ENCODE peak calls at places on chromosomes 1 and 21, in seven cellular contexts. One of them, this sample, is unnamed.

GRCh38 chr1:63967901-63968300 is 194.1 kb downstream of the ROR1 start:
- DNase-seq in body of pancreas: no peak
- DNase-seq in heart left ventricle: no peak
- DNase-seq in breast epithelium: no peak
- DNase-seq in sigmoid colon: no peak
- DNase-seq in testis: no peak
- DNase-seq in adrenal gland: no peak
- DNase-seq in this sample: no peak

GRCh38 chr21:44919111-44919912 is 1.4 kb downstream of the ITGB2 start:
- DNase-seq in breast epithelium: no peak
- DNase-seq in sigmoid colon: no peak
- DNase-seq in adrenal gland: no peak
- DNase-seq in testis: no peak
- DNase-seq in body of pancreas: no peak
- DNase-seq in heart left ventricle: peak
- DNase-seq in this sample: no peak

GRCh38 chr1:167790117-167790516 is 68.3 kb downstream of the MPZL1 start:
- DNase-seq in heart left ventricle: no peak
- DNase-seq in testis: no peak
- DNase-seq in adrenal gland: no peak
- DNase-seq in breast epithelium: peak
- DNase-seq in sigmoid colon: no peak
- DNase-seq in body of pancreas: no peak
- DNase-seq in this sample: peak

GRCh38 chr1:167658574-167659328 is 28.7 kb downstream of the RCSD1 start:
- DNase-seq in adrenal gland: no peak
- DNase-seq in body of pancreas: no peak
- DNase-seq in heart left ventricle: no peak
- DNase-seq in sigmoid colon: no peak
- DNase-seq in breast epithelium: no peak
- DNase-seq in testis: no peak
- DNase-seq in this sample: no peak

GRCh38 chr21:16535100-16535418 is 805.3 kb downstream of the USP25 start:
- DNase-seq in adrenal gland: peak
- DNase-seq in testis: peak
- DNase-seq in sigmoid colon: peak
- DNase-seq in body of pancreas: peak
- DNase-seq in breast epithelium: peak
- DNase-seq in heart left ventricle: peak
- DNase-seq in this sample: peak

GRCh38 chr1:17201201-17202021 is 3.5 kb upstream of the PADI1 start:
- DNase-seq in sigmoid colon: peak
- DNase-seq in heart left ventricle: no peak
- DNase-seq in adrenal gland: no peak
- DNase-seq in breast epithelium: no peak
- DNase-seq in body of pancreas: no peak
- DNase-seq in testis: no peak
- DNase-seq in this sample: no peak

GRCh38 chr1:30286241-30286983 is 437.0 kb downstream of the MATN1 start:
- DNase-seq in heart left ventricle: no peak
- DNase-seq in testis: no peak
- DNase-seq in adrenal gland: no peak
- DNase-seq in sigmoid colon: no peak
- DNase-seq in body of pancreas: no peak
- DNase-seq in breast epithelium: no peak
- DNase-seq in this sample: no peak

GRCh38 chr1:30399026-30399425 is 324.4 kb downstream of the MATN1 start:
- DNase-seq in body of pancreas: no peak
- DNase-seq in adrenal gland: no peak
- DNase-seq in testis: no peak
- DNase-seq in heart left ventricle: no peak
- DNase-seq in sigmoid colon: peak
- DNase-seq in breast epithelium: no peak
- DNase-seq in this sample: no peak

GRCh38 chr1:29498126-29499100 is 262.1 kb downstream of the PTPRU start:
- DNase-seq in body of pancreas: no peak
- DNase-seq in adrenal gland: no peak
- DNase-seq in sigmoid colon: peak
- DNase-seq in testis: peak
- DNase-seq in heart left ventricle: no peak
- DNase-seq in breast epithelium: no peak
- DNase-seq in this sample: no peak

GRCh38 chr1:226687476-226687875 is 51.6 kb downstream of the ITPKB start:
- DNase-seq in sigmoid colon: peak
- DNase-seq in breast epithelium: no peak
- DNase-seq in body of pancreas: no peak
- DNase-seq in heart left ventricle: no peak
- DNase-seq in adrenal gland: no peak
- DNase-seq in testis: peak
- DNase-seq in this sample: no peak

GRCh38 chr21:24897883-24898282 is 709.4 kb downstream of the MRPL39 start:
- DNase-seq in adrenal gland: no peak
- DNase-seq in body of pancreas: no peak
- DNase-seq in heart left ventricle: no peak
- DNase-seq in sigmoid colon: no peak
- DNase-seq in breast epithelium: no peak
- DNase-seq in testis: no peak
- DNase-seq in this sample: no peak

GRCh38 chr1:201714542-201715276 is 114.2 kb upstream of the IPO9 start:
- DNase-seq in body of pancreas: peak
- DNase-seq in adrenal gland: peak
- DNase-seq in heart left ventricle: peak
- DNase-seq in testis: peak
- DNase-seq in breast epithelium: peak
- DNase-seq in sigmoid colon: peak
- DNase-seq in this sample: peak

GRCh38 chr1:194214735-194215134 is 1028.3 kb upstream of the B3GALT2 start:
- DNase-seq in sigmoid colon: no peak
- DNase-seq in heart left ventricle: no peak
- DNase-seq in breast epithelium: no peak
- DNase-seq in body of pancreas: no peak
- DNase-seq in testis: no peak
- DNase-seq in adrenal gland: no peak
- DNase-seq in this sample: no peak

GRCh38 chr1:59814180-59814900 is 409 bp upstream of the HOOK1 start:
- DNase-seq in breast epithelium: peak
- DNase-seq in testis: peak
- DNase-seq in adrenal gland: peak
- DNase-seq in body of pancreas: peak
- DNase-seq in sigmoid colon: no peak
- DNase-seq in heart left ventricle: peak
- DNase-seq in this sample: peak

GRCh38 chr1:247747616-247748015 is 325 bp downstream of the OR14A2 start:
- DNase-seq in heart left ventricle: no peak
- DNase-seq in adrenal gland: no peak
- DNase-seq in body of pancreas: no peak
- DNase-seq in sigmoid colon: no peak
- DNase-seq in testis: no peak
- DNase-seq in breast epithelium: no peak
- DNase-seq in this sample: no peak

GRCh38 chr1:223421676-223422075 is 28.5 kb downstream of the CCDC185 start:
- DNase-seq in heart left ventricle: no peak
- DNase-seq in body of pancreas: no peak
- DNase-seq in adrenal gland: no peak
- DNase-seq in breast epithelium: no peak
- DNase-seq in sigmoid colon: no peak
- DNase-seq in testis: no peak
- DNase-seq in this sample: no peak

GRCh38 chr1:92831368-92831761 is 475 bp upstream of the RPL5 start:
- DNase-seq in testis: no peak
- DNase-seq in heart left ventricle: no peak
- DNase-seq in body of pancreas: peak
- DNase-seq in adrenal gland: no peak
- DNase-seq in sigmoid colon: no peak
- DNase-seq in breast epithelium: no peak
- DNase-seq in this sample: no peak

GRCh38 chr1:109094377-109094803 is 3.8 kb downstream of the TMEM167B start:
- DNase-seq in testis: no peak
- DNase-seq in heart left ventricle: peak
- DNase-seq in body of pancreas: no peak
- DNase-seq in adrenal gland: no peak
- DNase-seq in sigmoid colon: no peak
- DNase-seq in breast epithelium: no peak
- DNase-seq in this sample: no peak

GRCh38 chr1:239976130-239976968 is 115.3 kb upstream of the FMN2 start:
- DNase-seq in adrenal gland: peak
- DNase-seq in testis: peak
- DNase-seq in breast epithelium: no peak
- DNase-seq in heart left ventricle: no peak
- DNase-seq in sigmoid colon: no peak
- DNase-seq in body of pancreas: peak
- DNase-seq in this sample: no peak

DNA sequence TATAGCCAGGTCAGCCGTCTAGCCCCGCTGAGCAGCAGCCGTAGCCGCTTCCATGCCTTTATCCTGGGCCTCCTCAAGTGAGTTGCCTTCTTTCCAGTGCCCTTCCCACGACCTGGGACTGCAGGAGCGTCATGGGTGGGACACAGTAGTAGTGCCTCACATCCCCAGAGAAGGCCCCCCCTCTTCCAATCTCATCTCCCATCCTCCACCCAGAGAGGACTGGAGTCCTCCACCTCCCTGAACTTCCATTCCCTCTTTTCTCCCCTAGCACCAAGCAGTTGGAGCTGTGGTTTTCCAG is 4.9 kb downstream of the RUSC1 start:
- DNase-seq in heart left ventricle: no peak
- DNase-seq in adrenal gland: no peak
- DNase-seq in body of pancreas: no peak
- DNase-seq in sigmoid colon: no peak
- DNase-seq in testis: no peak
- DNase-seq in breast epithelium: no peak
- DNase-seq in this sample: no peak
- H3K4me3 ChIP-seq in heart left ventricle: peak
- H3K4me3 ChIP-seq in adrenal gland: no peak
- H3K4me3 ChIP-seq in body of pancreas: no peak
- H3K4me3 ChIP-seq in sigmoid colon: no peak
- H3K4me3 ChIP-seq in testis: no peak
- H3K4me3 ChIP-seq in breast epithelium: peak
- H3K4me3 ChIP-seq in this sample: peak

GRCh38 chr1:181095260-181095659 is 6.8 kb downstream of the IER5 start:
- DNase-seq in adrenal gland: no peak
- DNase-seq in body of pancreas: no peak
- DNase-seq in breast epithelium: no peak
- DNase-seq in sigmoid colon: no peak
- DNase-seq in heart left ventricle: no peak
- DNase-seq in testis: no peak
- DNase-seq in this sample: no peak
- TF ChIP-seq POLR2A in adrenal gland: no peak
- TF ChIP-seq POLR2A in body of pancreas: no peak
- TF ChIP-seq POLR2A in breast epithelium: no peak
- TF ChIP-seq POLR2A in sigmoid colon: no peak
- TF ChIP-seq POLR2A in heart left ventricle: no peak
- TF ChIP-seq POLR2A in testis: no peak
- TF ChIP-seq POLR2A in this sample: no peak

GRCh38 chr21:29658934-29659203 is 280.9 kb downstream of the GRIK1 start:
- DNase-seq in breast epithelium: no peak
- DNase-seq in body of pancreas: no peak
- DNase-seq in testis: no peak
- DNase-seq in sigmoid colon: no peak
- DNase-seq in heart left ventricle: no peak
- DNase-seq in adrenal gland: no peak
- DNase-seq in this sample: no peak

GRCh38 chr21:29655577-29655976 is 284.2 kb downstream of the GRIK1 start:
- DNase-seq in body of pancreas: no peak
- DNase-seq in adrenal gland: no peak
- DNase-seq in testis: no peak
- DNase-seq in heart left ventricle: no peak
- DNase-seq in breast epithelium: no peak
- DNase-seq in sigmoid colon: no peak
- DNase-seq in this sample: no peak

GRCh38 chr21:29656504-29657227 is 283.1 kb downstream of the GRIK1 start:
- DNase-seq in heart left ventricle: no peak
- DNase-seq in adrenal gland: no peak
- DNase-seq in testis: no peak
- DNase-seq in body of pancreas: no peak
- DNase-seq in sigmoid colon: no peak
- DNase-seq in breast epithelium: no peak
- DNase-seq in this sample: no peak

GRCh38 chr21:29658177-29658933 is 281.4 kb downstream of the GRIK1 start:
- DNase-seq in breast epithelium: no peak
- DNase-seq in testis: no peak
- DNase-seq in body of pancreas: no peak
- DNase-seq in adrenal gland: no peak
- DNase-seq in heart left ventricle: no peak
- DNase-seq in sigmoid colon: no peak
- DNase-seq in this sample: no peak

DNA sequence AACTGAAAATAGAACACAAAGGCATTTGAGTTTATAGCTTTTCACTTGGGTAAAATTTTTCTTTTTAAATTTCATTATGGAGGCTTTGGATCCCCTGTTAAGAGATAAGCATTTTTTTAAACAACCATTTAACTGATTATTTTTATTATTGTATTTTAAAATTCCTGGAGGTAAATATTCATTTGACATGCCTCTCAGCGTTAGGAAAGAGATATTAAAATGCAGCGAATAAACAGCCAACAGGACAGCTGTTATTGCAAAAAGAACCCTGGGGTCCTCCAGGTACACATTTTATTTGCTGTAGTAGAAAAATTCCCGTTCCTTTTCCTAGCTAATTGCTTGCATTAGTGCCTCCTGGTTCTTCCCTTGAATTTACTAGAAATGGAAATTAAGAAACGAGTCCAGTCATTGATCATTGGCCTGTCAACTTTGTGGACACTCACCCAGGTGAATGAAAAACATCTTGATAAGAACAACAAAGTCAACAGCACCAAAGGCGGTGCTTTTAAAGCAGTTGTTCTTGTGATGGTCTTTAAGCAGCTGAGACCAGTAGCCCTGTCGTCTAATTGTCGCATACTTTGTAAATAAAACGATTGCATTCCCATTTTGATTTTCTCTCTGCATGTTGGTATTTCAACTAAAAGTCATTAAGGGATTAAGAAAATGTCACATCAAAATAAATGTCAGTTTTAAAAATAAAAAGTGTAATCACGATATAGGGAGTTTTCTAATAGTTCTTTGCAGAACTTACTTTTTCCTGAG is 282.4 kb downstream of the GRIK1 start:
- DNase-seq in heart left ventricle: no peak
- DNase-seq in testis: no peak
- DNase-seq in body of pancreas: no peak
- DNase-seq in sigmoid colon: no peak
- DNase-seq in breast epithelium: no peak
- DNase-seq in adrenal gland: no peak
- DNase-seq in this sample: no peak
- H3K27ac ChIP-seq in heart left ventricle: no peak
- H3K27ac ChIP-seq in testis: no peak
- H3K27ac ChIP-seq in body of pancreas: peak
- H3K27ac ChIP-seq in sigmoid colon: no peak
- H3K27ac ChIP-seq in breast epithelium: no peak
- H3K27ac ChIP-seq in adrenal gland: no peak
- H3K27ac ChIP-seq in this sample: no peak

DNA sequence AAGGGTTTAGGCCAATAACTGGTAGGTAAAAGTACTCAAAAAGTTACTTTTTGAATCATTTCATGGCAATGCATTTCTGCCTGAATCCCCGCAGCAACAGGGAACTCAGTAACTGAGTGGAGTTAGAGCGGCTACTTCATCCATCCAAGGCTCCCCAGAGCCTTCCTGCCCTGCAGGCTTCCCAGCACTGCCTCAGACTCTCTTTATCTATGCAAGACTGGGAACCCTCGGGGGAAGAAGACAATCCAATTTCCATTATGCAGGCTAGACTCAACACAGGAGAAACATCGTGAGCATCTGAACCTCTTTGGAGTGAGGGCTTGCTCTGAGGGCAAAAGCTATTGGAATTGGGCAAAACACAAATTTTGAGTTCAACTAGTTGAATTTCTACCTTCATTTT is 23.1 kb downstream of the ZMYND12 start:
- DNase-seq in testis: no peak
- DNase-seq in body of pancreas: no peak
- DNase-seq in heart left ventricle: no peak
- DNase-seq in breast epithelium: no peak
- DNase-seq in adrenal gland: no peak
- DNase-seq in sigmoid colon: no peak
- DNase-seq in this sample: no peak
- H3K4me3 ChIP-seq in testis: no peak
- H3K4me3 ChIP-seq in body of pancreas: no peak
- H3K4me3 ChIP-seq in heart left ventricle: no peak
- H3K4me3 ChIP-seq in breast epithelium: no peak
- H3K4me3 ChIP-seq in adrenal gland: no peak
- H3K4me3 ChIP-seq in sigmoid colon: no peak
- H3K4me3 ChIP-seq in this sample: no peak

This sample was measured in uterus.